ENCODE peak calls at places on chromosomes 4 and X, in five cellular contexts. One of them, this sample, is unnamed.

GRCh38 chr4:128294464-128294863 is 6.9 kb upstream of the PGRMC2 start:
- DNase-seq in activated CD4-positive, alpha-beta T cell treated with anti-CD3 and anti-CD28 coated beads, Interleukin-2, amount 50 U/mL, for 24 hours: no peak
- DNase-seq in GM18507: no peak
- DNase-seq in neural crest cell: no peak
- DNase-seq in IMR-90: no peak
- DNase-seq in this sample: no peak

GRCh38 chrX:110741213-110741796 is 54.3 kb downstream of the CHRDL1 start:
- DNase-seq in activated CD4-positive, alpha-beta T cell treated with anti-CD3 and anti-CD28 coated beads, Interleukin-2, amount 50 U/mL, for 24 hours: no peak
- DNase-seq in GM18507: no peak
- DNase-seq in neural crest cell: no peak
- DNase-seq in IMR-90: peak
- DNase-seq in this sample: no peak

GRCh38 chr4:3466691-3467600 is 3.8 kb downstream of the DOK7 start:
- DNase-seq in activated CD4-positive, alpha-beta T cell treated with anti-CD3 and anti-CD28 coated beads, Interleukin-2, amount 50 U/mL, for 24 hours: no peak
- DNase-seq in GM18507: no peak
- DNase-seq in neural crest cell: no peak
- DNase-seq in IMR-90: no peak
- DNase-seq in this sample: no peak

GRCh38 chrX:80246273-80246672 is 174.0 kb upstream of the TENT5D start:
- DNase-seq in activated CD4-positive, alpha-beta T cell treated with anti-CD3 and anti-CD28 coated beads, Interleukin-2, amount 50 U/mL, for 24 hours: no peak
- DNase-seq in GM18507: no peak
- DNase-seq in neural crest cell: no peak
- DNase-seq in IMR-90: no peak
- DNase-seq in this sample: no peak

GRCh38 chr4:165027762-165028402 is 3.9 kb upstream of the TRIM60 start:
- DNase-seq in activated CD4-positive, alpha-beta T cell treated with anti-CD3 and anti-CD28 coated beads, Interleukin-2, amount 50 U/mL, for 24 hours: no peak
- DNase-seq in GM18507: no peak
- DNase-seq in neural crest cell: no peak
- DNase-seq in IMR-90: no peak
- DNase-seq in this sample: no peak

GRCh38 chr4:2320152-2320551 is 58.2 kb upstream of the MXD4 start:
- DNase-seq in activated CD4-positive, alpha-beta T cell treated with anti-CD3 and anti-CD28 coated beads, Interleukin-2, amount 50 U/mL, for 24 hours: no peak
- DNase-seq in GM18507: no peak
- DNase-seq in neural crest cell: no peak
- DNase-seq in IMR-90: no peak
- DNase-seq in this sample: no peak

GRCh38 chrX:103464071-103464773 is 55.1 kb downstream of the RAB40A start:
- DNase-seq in activated CD4-positive, alpha-beta T cell treated with anti-CD3 and anti-CD28 coated beads, Interleukin-2, amount 50 U/mL, for 24 hours: no peak
- DNase-seq in GM18507: no peak
- DNase-seq in neural crest cell: peak
- DNase-seq in IMR-90: peak
- DNase-seq in this sample: no peak

GRCh38 chr4:1408418-1408817 is 2.2 kb upstream of the NKX1-1 start:
- DNase-seq in activated CD4-positive, alpha-beta T cell treated with anti-CD3 and anti-CD28 coated beads, Interleukin-2, amount 50 U/mL, for 24 hours: no peak
- DNase-seq in GM18507: no peak
- DNase-seq in neural crest cell: no peak
- DNase-seq in IMR-90: no peak
- DNase-seq in this sample: no peak

GRCh38 chrX:118498351-118498750 is 2.7 kb downstream of the DOCK11 start:
- DNase-seq in activated CD4-positive, alpha-beta T cell treated with anti-CD3 and anti-CD28 coated beads, Interleukin-2, amount 50 U/mL, for 24 hours: no peak
- DNase-seq in GM18507: no peak
- DNase-seq in neural crest cell: no peak
- DNase-seq in IMR-90: no peak
- DNase-seq in this sample: no peak

GRCh38 chrX:113059714-113060113 is 219.1 kb upstream of the AMOT start:
- DNase-seq in activated CD4-positive, alpha-beta T cell treated with anti-CD3 and anti-CD28 coated beads, Interleukin-2, amount 50 U/mL, for 24 hours: no peak
- DNase-seq in GM18507: no peak
- DNase-seq in neural crest cell: no peak
- DNase-seq in IMR-90: no peak
- DNase-seq in this sample: no peak

GRCh38 chrX:49282647-49283011 is 13.0 kb downstream of the PPP1R3F start:
- DNase-seq in activated CD4-positive, alpha-beta T cell treated with anti-CD3 and anti-CD28 coated beads, Interleukin-2, amount 50 U/mL, for 24 hours: no peak
- DNase-seq in GM18507: no peak
- DNase-seq in neural crest cell: no peak
- DNase-seq in IMR-90: peak
- DNase-seq in this sample: no peak

GRCh38 chrX:119228506-119229290 is 7.4 kb upstream of the PGRMC1 start:
- DNase-seq in activated CD4-positive, alpha-beta T cell treated with anti-CD3 and anti-CD28 coated beads, Interleukin-2, amount 50 U/mL, for 24 hours: no peak
- DNase-seq in GM18507: no peak
- DNase-seq in neural crest cell: no peak
- DNase-seq in IMR-90: peak
- DNase-seq in this sample: no peak

GRCh38 chrX:18129694-18130093 is 91.0 kb downstream of the BEND2 start:
- DNase-seq in activated CD4-positive, alpha-beta T cell treated with anti-CD3 and anti-CD28 coated beads, Interleukin-2, amount 50 U/mL, for 24 hours: no peak
- DNase-seq in GM18507: no peak
- DNase-seq in neural crest cell: no peak
- DNase-seq in IMR-90: no peak
- DNase-seq in this sample: no peak

GRCh38 chrX:9339603-9340569 is 125.0 kb upstream of the TBL1X start:
- DNase-seq in activated CD4-positive, alpha-beta T cell treated with anti-CD3 and anti-CD28 coated beads, Interleukin-2, amount 50 U/mL, for 24 hours: no peak
- DNase-seq in GM18507: no peak
- DNase-seq in neural crest cell: no peak
- DNase-seq in IMR-90: no peak
- DNase-seq in this sample: no peak

GRCh38 chrX:104324461-104324860 is 69.7 kb upstream of the ESX1 start:
- DNase-seq in activated CD4-positive, alpha-beta T cell treated with anti-CD3 and anti-CD28 coated beads, Interleukin-2, amount 50 U/mL, for 24 hours: no peak
- DNase-seq in GM18507: no peak
- DNase-seq in neural crest cell: no peak
- DNase-seq in IMR-90: no peak
- DNase-seq in this sample: no peak

GRCh38 chrX:41734530-41734929 is 10.5 kb downstream of the GPR82 start:
- DNase-seq in activated CD4-positive, alpha-beta T cell treated with anti-CD3 and anti-CD28 coated beads, Interleukin-2, amount 50 U/mL, for 24 hours: no peak
- DNase-seq in GM18507: no peak
- DNase-seq in neural crest cell: no peak
- DNase-seq in IMR-90: peak
- DNase-seq in this sample: no peak

GRCh38 chr4:153647975-153648374 is 36.1 kb upstream of the TLR2 start:
- DNase-seq in activated CD4-positive, alpha-beta T cell treated with anti-CD3 and anti-CD28 coated beads, Interleukin-2, amount 50 U/mL, for 24 hours: no peak
- DNase-seq in GM18507: no peak
- DNase-seq in neural crest cell: no peak
- DNase-seq in IMR-90: no peak
- DNase-seq in this sample: no peak

GRCh38 chr4:102815981-102816380 is 11.4 kb downstream of the UBE2D3 start:
- DNase-seq in activated CD4-positive, alpha-beta T cell treated with anti-CD3 and anti-CD28 coated beads, Interleukin-2, amount 50 U/mL, for 24 hours: no peak
- DNase-seq in GM18507: no peak
- DNase-seq in neural crest cell: no peak
- DNase-seq in IMR-90: peak
- DNase-seq in this sample: no peak

GRCh38 chr4:139761461-139761860 is 95.8 kb downstream of the MGST2 start:
- DNase-seq in activated CD4-positive, alpha-beta T cell treated with anti-CD3 and anti-CD28 coated beads, Interleukin-2, amount 50 U/mL, for 24 hours: no peak
- DNase-seq in GM18507: no peak
- DNase-seq in neural crest cell: no peak
- DNase-seq in IMR-90: peak
- DNase-seq in this sample: no peak

GRCh38 chrX:10769165-10769564 is 148.8 kb upstream of the MID1 start:
- DNase-seq in activated CD4-positive, alpha-beta T cell treated with anti-CD3 and anti-CD28 coated beads, Interleukin-2, amount 50 U/mL, for 24 hours: no peak
- DNase-seq in GM18507: no peak
- DNase-seq in neural crest cell: no peak
- DNase-seq in IMR-90: peak
- DNase-seq in this sample: no peak

GRCh38 chrX:15749642-15750610 is 11.9 kb downstream of the CA5B start:
- DNase-seq in activated CD4-positive, alpha-beta T cell treated with anti-CD3 and anti-CD28 coated beads, Interleukin-2, amount 50 U/mL, for 24 hours: no peak
- DNase-seq in GM18507: no peak
- DNase-seq in neural crest cell: no peak
- DNase-seq in IMR-90: peak
- DNase-seq in this sample: no peak